ENCODE peak calls at places on chromosome 16, in eight cellular contexts. O is choroid plexus epithelial cell, D is mesendoderm, F is breast epithelium, M is tibial artery, Z is cardiac fibroblast, A is mesenchymal stem cell, Q is AG10803. I is an unnamed sample.

GRCh38 chr16:11367483-11367906 is 22.2 kb downstream of the RMI2 start:
- DNase-seq in M (no peak), Z (no peak), A (no peak), D (no peak), F (no peak), Q (no peak), O (no peak), I (no peak)

GRCh38 chr16:12535535-12536411 is 267.9 kb downstream of the CPPED1 start:
- DNase-seq in Z (peak; percentile 4), F (no peak), M (no peak), O (peak; percentile 5), D (peak; percentile 74), Q (no peak), A (no peak), I (no peak)

GRCh38 chr16:82506734-82507133 is 120.0 kb upstream of the CDH13 start:
- DNase-seq in D (no peak), O (no peak), Q (peak; percentile 46), F (no peak), Z (no peak), A (no peak), M (no peak), I (no peak)

GRCh38 chr16:10922328-10923145 is 19.7 kb downstream of the DEXI start:
- DNase-seq in F (peak; percentile 61), Q (peak; percentile 64), O (no peak), A (no peak), Z (peak; percentile 54), D (no peak), M (peak; percentile 69), I (peak; percentile 88)

GRCh38 chr16:30615358-30616076 is 5.3 kb upstream of the ZNF689 start:
- DNase-seq in Q (peak; percentile 11), A (peak; percentile 32), Z (peak; percentile 43), O (peak; percentile 50), D (peak; percentile 80), F (no peak), M (peak; percentile 35), I (peak; percentile 35)

GRCh38 chr16:24568392-24568791 is 29.0 kb downstream of the RBBP6 start:
- DNase-seq in M (no peak), O (peak; percentile 58), Z (peak; percentile 41), A (no peak), Q (peak; percentile 43), F (no peak), D (no peak), I (no peak)

GRCh38 chr16:5467552-5467951 is 370.0 kb upstream of the EEF2KMT start:
- DNase-seq in M (no peak), O (no peak), D (no peak), Z (no peak), F (no peak), A (no peak), Q (no peak), I (no peak)

GRCh38 chr16:28218109-28218508 is 6.3 kb upstream of the XPO6 start:
- DNase-seq in F (no peak), Z (peak; percentile 73), D (peak; percentile 84), A (peak; percentile 56), Q (peak; percentile 72), M (no peak), O (peak; percentile 78), I (no peak)

GRCh38 chr16:71479420-71479819 is 9.7 kb downstream of the ZNF19 start:
- DNase-seq in F (no peak), M (no peak), D (peak; percentile 64), A (peak; percentile 41), Q (no peak), O (peak; percentile 71), Z (peak; percentile 55), I (no peak)

GRCh38 chr16:30619207-30619606 is 9.0 kb upstream of the ZNF689 start:
- DNase-seq in A (no peak), Q (peak; percentile 55), O (no peak), F (no peak), M (no peak), D (no peak), Z (peak; percentile 34), I (peak; percentile 48)

GRCh38 chr16:72997141-72997542 is 50.8 kb downstream of the ZFHX3 start:
- DNase-seq in Q (peak; percentile 67), A (peak; percentile 73), O (peak; percentile 61), Z (peak; percentile 73), D (no peak), F (peak; percentile 41), M (peak; percentile 78), I (peak; percentile 46)

GRCh38 chr16:57278494-57278893 is 6.0 kb downstream of the PLLP start:
- DNase-seq in Z (no peak), Q (no peak), D (no peak), A (no peak), F (no peak), O (no peak), M (no peak), I (no peak)

GRCh38 chr16:76634847-76635697 is 357.9 kb downstream of the CNTNAP4 start:
- DNase-seq in Q (no peak), M (no peak), Z (peak; percentile 6), F (no peak), A (no peak), D (no peak), O (no peak), I (no peak)
- H3K4me3 ChIP-seq in Q (peak overlapping the region; percentile 4), M (no peak overlapping the region), Z (no peak overlapping the region), F (no peak overlapping the region), A (no peak overlapping the region), D (no peak overlapping the region), O (no peak overlapping the region), I (no peak overlapping the region)

DNA sequence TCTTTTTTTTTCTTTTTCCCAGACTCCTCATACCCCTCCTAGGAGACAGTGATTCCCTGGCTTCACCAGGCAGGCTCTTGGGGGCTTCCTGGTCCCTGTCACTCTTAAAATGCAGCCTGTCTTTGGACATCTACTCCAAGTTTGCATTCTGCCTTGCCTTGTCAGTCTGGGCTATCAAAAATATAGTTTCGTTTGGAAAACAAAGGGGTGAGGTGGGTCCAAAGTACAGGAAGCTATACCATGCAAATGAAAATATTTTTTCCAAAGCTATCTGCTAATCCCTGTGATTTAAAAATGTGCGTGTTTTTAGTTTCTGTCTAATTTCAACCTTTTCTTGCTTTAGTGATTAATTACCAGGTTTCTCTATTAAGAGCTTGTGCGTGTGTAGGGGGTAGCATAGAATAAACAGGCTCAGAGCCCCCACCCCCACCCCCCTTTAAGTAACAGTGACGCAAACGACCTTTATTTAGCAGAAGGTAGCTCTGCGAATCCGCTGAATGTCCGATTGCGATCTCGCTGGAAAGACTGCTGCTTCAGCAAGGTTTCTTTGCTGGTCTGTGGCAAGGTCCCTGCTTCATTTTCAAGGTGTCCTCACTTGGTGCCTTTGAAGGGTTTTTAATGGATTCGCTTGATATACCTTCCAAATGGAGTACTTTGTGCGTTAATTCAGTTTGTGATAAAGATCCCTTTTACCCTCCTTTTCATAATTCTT is 510.2 kb downstream of the WWOX start:
- DNase-seq in F (no peak), Q (no peak), A (peak; percentile 38), Z (no peak), M (no peak), O (no peak), D (no peak), I (no peak)
- H3K4me3 ChIP-seq in F (no peak overlapping the region), Q (no peak overlapping the region), A (no peak overlapping the region), Z (no peak overlapping the region), M (no peak overlapping the region), O (no peak overlapping the region), D (no peak overlapping the region), I (no peak overlapping the region)

DNA sequence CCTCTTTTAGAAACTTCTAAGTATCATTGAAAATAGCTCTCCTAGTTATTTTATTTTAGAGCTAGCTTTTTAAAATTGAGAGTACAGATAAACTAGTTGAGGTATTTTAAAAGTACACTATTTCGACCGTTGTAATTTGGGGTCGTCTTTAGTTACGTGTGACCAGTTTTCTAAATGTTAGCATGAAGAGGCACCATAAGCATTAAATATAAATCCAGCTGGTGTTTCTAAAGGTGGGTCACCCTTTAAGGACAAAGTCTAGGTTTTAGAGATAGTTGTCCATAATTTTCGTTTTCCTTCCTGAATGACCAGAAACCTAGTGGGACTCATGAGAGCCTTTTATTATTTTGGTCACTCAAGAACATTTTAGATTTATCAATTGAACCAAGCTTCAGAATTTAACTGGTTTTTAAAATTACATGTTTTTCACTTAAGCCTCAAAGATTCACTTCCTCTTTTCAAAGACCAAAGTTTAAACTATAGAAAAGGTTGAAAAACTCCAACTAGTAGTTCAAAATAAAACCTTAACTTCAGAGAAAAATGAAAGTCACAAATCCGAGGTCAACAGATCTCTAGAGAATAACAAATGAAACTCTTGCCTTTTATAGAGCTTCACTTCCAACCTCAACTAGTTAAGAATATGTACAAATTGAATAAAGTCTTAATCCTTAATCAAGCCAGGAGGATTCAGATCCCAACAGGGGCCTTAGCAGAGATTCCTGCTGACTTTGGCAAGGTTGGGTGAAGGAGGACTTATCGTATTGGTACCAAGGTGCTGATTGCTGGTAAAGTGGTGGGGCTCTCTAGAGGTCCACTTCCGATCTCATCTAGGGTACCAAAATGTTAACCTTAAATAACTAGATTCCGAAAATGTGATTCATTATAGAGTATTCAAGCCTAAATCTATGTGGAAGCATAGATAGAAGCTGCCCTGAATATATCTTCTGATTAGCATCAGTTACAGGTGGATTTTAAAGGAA is 32.5 kb downstream of the PHKB start:
- DNase-seq in Z (no peak), O (no peak), F (no peak), A (no peak), D (no peak), M (no peak), Q (no peak), I (no peak)
- H3K4me3 ChIP-seq in Z (no peak overlapping the region), O (no peak overlapping the region), F (no peak overlapping the region), A (no peak overlapping the region), D (no peak overlapping the region), M (peak overlapping the region; percentile 35), Q (no peak overlapping the region), I (peak overlapping the region; percentile 28)

DNA sequence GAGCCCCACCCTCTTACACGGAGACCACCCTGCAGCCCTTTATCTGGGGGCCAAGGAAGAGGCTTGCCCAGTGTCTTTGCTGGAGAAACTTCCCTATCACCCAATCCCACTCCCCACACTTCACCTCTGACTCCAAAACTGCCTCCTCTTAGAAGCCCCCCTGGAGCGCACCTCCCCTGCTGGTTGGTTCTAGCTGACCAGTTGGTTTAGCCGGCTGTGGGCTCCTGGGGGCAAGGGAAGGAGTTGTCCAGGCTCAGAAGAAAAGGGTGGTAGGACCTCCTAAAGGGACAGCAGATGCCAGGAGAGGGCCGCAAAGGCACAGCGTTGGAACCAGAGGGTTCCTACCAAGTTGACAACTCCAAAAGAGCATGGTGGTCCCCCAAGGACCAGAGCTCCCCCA is 2.0 kb downstream of the BCAR1 start:
- DNase-seq in D (no peak), Z (no peak), F (no peak), Q (no peak), M (no peak), O (no peak), A (no peak), I (no peak)
- H3K4me3 ChIP-seq in D (no peak overlapping the region), Z (peak overlapping the region; percentile 79), F (peak overlapping the region; percentile 88), Q (peak overlapping the region; percentile 87), M (peak overlapping the region; percentile 66), O (peak overlapping the region; percentile 87), A (peak overlapping the region; percentile 89), I (peak overlapping the region; percentile 91)

DNA sequence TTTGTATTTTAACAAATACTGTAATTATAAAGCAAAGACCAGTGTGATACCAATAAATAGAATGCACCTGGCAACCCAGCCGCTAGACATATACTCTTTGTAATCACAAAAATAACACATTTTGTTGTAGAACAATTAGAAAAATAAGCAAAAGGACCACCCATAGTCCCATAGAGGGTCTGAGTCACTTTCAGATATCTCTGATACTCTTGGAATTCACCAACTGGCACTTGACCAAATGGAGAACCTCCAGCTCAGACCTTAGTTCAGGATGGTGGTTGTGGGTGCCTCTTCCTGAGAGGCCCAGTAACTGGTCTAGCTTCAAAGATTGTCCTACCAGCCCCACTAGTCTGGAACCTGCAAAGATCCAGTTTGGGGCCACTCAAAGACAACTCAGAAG is 789 bp upstream of the TERF2 start:
- DNase-seq in Q (no peak), M (no peak), D (no peak), Z (no peak), F (peak; percentile 16), A (no peak), O (peak; percentile 67), I (no peak)
- H3K4me3 ChIP-seq in Q (no peak overlapping the region), M (peak overlapping the region; percentile 62), D (no peak overlapping the region), Z (no peak overlapping the region), F (no peak overlapping the region), A (no peak overlapping the region), O (no peak overlapping the region), I (no peak overlapping the region)

GRCh38 chr16:4370570-4371480 is 823 bp upstream of the VASN start:
- DNase-seq in D (no peak), Q (peak; percentile 81), M (peak; percentile 94), O (peak; percentile 84), A (peak; percentile 99), F (peak; percentile 63), Z (peak; percentile 98), I (peak; percentile 56)
- H3K4me3 ChIP-seq in D (no peak overlapping the region), Q (peak overlapping the region; percentile 44), M (peak overlapping the region; percentile 61), O (peak overlapping the region; percentile 80), A (no peak overlapping the region), F (peak overlapping the region; percentile 82), Z (peak overlapping the region; percentile 87), I (peak overlapping the region; percentile 39)

I was measured in gastrocnemius medialis.